ENCODE peak calls at places on chromosomes 4 and X, in five cellular contexts. C, D, V, L and Y are unnamed samples.

GRCh38 chr4:10180927-10181744 is 64.5 kb upstream of the WDR1 start:
- DNase-seq in C (no peak), D (no peak), V (peak; percentile 96), L (no peak), Y (no peak)

GRCh38 chr4:168580228-168580627 is 83.4 kb downstream of the PALLD start:
- DNase-seq in C (no peak), D (no peak), V (no peak), L (no peak), Y (no peak)

GRCh38 chr4:10625130-10625529 is 59.4 kb downstream of the CLNK start:
- DNase-seq in C (no peak), D (no peak), V (no peak), L (no peak), Y (no peak)

GRCh38 chr4:54233697-54234496 is 4.8 kb downstream of the PDGFRA start:
- DNase-seq in C (peak; percentile 80), D (peak; percentile 69), V (peak; percentile 77), L (peak; percentile 72), Y (peak; percentile 64)

GRCh38 chr4:59060895-59061294 is 1950.7 kb upstream of the IGFBP7 start:
- DNase-seq in C (no peak), D (no peak), V (no peak), L (no peak), Y (no peak)

GRCh38 chrX:43175428-43175827 is 397.5 kb upstream of the PPP1R2C start:
- DNase-seq in C (no peak), D (no peak), V (no peak), L (no peak), Y (no peak)

GRCh38 chrX:1249101-1249887 is 19.3 kb upstream of the CSF2RA start:
- DNase-seq in C (peak; percentile 24), D (no peak), V (peak; percentile 20), L (peak; percentile 60), Y (no peak)

GRCh38 chr4:20589436-20589835 is 110.8 kb upstream of the PACRGL start:
- DNase-seq in C (no peak), D (no peak), V (no peak), L (no peak), Y (no peak)

GRCh38 chr4:51865717-51866116 is 22.8 kb downstream of the DCUN1D4 start:
- DNase-seq in C (no peak), D (no peak), V (no peak), L (no peak), Y (no peak)

GRCh38 chr4:94895081-94895480 is 137.3 kb downstream of the BMPR1B start:
- DNase-seq in C (no peak), D (no peak), V (no peak), L (no peak), Y (no peak)

GRCh38 chrX:50073601-50074000 is 127.2 kb downstream of the AKAP4 start:
- DNase-seq in C (no peak), D (no peak), V (no peak), L (no peak), Y (no peak)

GRCh38 chr4:99536148-99536728 is 25.4 kb downstream of the C4orf17 start:
- DNase-seq in C (no peak), D (no peak), V (no peak), L (no peak), Y (no peak)

GRCh38 chrX:1355131-1355799 is 18.7 kb downstream of the IL3RA start:
- DNase-seq in C (no peak), D (no peak), V (no peak), L (no peak), Y (no peak)

GRCh38 chr4:87047281-87047798 is 112.5 kb downstream of the AFF1 start:
- DNase-seq in C (no peak), D (no peak), V (no peak), L (no peak), Y (no peak)

GRCh38 chrX:17375631-17376380 is 806 bp downstream of the NHS start:
- DNase-seq in C (peak; percentile 12), D (peak; percentile 13), V (no peak), L (peak; percentile 48), Y (no peak)

GRCh38 chrX:12981880-12982279 is 7.0 kb downstream of the TMSB4X start:
- DNase-seq in C (no peak), D (no peak), V (no peak), L (no peak), Y (no peak)
- H3K4me3 ChIP-seq in C (no peak overlapping the region), D (no peak overlapping the region), V (no peak overlapping the region), L (no peak overlapping the region), Y (no peak overlapping the region)

DNA sequence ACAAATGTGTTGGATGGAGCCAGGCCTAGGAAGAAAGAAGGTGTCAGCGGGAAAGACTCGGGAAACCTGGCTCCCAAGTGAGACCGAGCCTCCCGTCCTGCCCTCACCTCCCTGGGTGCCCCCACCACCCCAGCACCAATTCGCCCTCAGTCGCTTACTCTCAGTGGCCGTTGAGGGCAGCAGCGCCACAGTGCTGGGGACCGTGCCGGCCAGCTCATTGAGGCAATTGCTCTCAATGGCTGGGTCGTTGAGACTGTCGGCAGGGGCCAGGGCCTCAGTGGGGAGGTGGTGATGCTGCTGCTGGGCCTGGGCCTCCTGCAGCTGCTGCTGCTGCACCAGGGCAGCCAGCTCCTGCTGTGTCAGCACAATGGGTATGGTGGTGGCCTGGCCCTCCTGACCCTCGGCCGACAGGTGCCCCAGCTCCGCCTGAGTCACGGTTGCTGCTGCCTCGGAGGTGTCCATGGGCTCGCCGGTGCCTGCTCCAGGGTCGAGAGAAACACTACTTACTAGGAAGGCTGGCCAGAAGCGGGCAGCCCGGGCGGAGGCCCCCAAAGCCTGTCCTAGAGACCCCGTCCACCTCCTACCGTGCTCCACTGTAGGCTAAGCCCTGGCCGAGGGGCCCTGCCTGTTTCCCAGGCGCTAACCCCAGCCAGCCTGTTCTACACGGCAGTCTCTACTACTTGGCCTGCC is 7.4 kb upstream of the RENBP start:
- DNase-seq in C (no peak), D (no peak), V (no peak), L (no peak), Y (no peak)
- TF ChIP-seq POLR2A in C (no peak), D (no peak), V (no peak), L (no peak), Y (no peak)

DNA sequence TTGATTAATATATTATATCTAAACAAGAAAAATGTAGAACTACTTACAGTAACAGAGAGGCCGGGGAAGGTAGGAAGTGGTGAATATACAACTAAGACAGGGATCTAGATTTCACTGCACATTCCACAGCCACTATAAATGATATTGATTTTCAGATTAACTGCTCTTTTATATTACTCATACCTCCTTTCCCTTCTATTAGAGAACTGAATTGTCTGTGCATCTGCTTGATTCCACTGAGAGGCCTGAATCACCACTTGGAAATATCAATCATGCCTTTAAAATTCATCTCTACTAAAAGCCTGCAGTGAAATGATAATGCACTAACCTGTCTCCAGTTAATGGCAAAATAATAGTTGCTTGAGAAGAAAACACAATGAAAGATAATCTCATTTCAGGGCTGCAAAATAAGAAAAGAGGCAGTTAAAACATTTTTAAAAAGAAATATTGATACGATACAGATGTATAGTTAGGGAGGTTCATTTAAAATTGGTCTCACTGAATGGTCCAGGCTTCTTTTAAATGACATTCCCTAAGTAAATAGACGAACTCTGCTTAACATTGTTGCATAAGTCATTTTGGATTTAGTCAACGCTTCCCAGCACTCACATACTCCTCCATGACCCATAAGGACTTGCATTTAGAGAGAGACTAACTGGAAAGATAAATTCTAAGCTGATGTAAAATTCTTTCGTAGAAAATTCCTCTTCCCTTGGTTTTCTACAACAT is 3.8 kb downstream of the ANTXR2 start:
- DNase-seq in C (no peak), D (no peak), V (no peak), L (no peak), Y (no peak)
- H3K4me3 ChIP-seq in C (no peak overlapping the region), D (no peak overlapping the region), V (peak overlapping the region; percentile 89), L (no peak overlapping the region), Y (peak overlapping the region; percentile 87)

GRCh38 chrX:54529559-54530357 is at the start of gene GNL3L:
- DNase-seq in C (peak; percentile 90), D (peak; percentile 73), V (peak; percentile 88), L (peak; percentile 92), Y (peak; percentile 79)
- TF ChIP-seq POLR2A in C (peak; percentile 27), D (no peak), V (peak; percentile 41), L (peak; percentile 61), Y (peak; percentile 42)

DNA sequence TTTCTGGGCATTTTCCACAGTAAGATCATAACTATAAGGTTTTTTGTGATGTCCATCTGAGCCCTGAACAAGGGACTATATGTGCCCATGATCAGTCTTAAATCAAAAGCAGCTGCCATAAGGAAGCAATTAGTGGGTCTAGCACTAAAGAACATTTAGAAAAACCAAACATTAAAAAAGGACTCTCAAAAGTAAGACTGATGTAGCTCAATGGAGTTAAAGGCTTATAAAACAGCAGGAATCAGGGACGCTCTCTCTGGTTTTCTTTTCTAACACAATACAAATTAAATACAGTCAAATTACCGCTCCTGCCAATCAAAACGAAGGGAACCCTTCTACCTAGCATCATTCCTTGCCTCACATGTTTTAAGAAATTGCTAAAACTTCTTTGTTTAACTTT is 219.9 kb upstream of the ETNPPL start:
- DNase-seq in C (no peak), D (no peak), V (no peak), L (no peak), Y (no peak)
- H3K4me3 ChIP-seq in C (no peak overlapping the region), D (no peak overlapping the region), V (no peak overlapping the region), L (no peak overlapping the region), Y (no peak overlapping the region)

GRCh38 chr4:140686799-140687198 is 69.4 kb downstream of the TBC1D9 start:
- DNase-seq in C (no peak), D (no peak), V (no peak), L (no peak), Y (no peak)

GRCh38 chr4:140690093-140690492 is 66.1 kb downstream of the TBC1D9 start:
- DNase-seq in C (no peak), D (no peak), V (no peak), L (no peak), Y (no peak)

GRCh38 chr4:140688711-140689598 is 67.2 kb downstream of the TBC1D9 start:
- DNase-seq in C (no peak), D (no peak), V (no peak), L (no peak), Y (no peak)

GRCh38 chr4:140691369-140691768 is 64.8 kb downstream of the TBC1D9 start:
- DNase-seq in C (no peak), D (no peak), V (no peak), L (peak; percentile 42), Y (peak; percentile 71)

GRCh38 chr4:140689628-140690027 is 66.6 kb downstream of the TBC1D9 start:
- DNase-seq in C (no peak), D (no peak), V (no peak), L (no peak), Y (no peak)
- TF ChIP-seq POLR2A in C (no peak), D (no peak), V (no peak), L (no peak), Y (no peak)

DNA sequence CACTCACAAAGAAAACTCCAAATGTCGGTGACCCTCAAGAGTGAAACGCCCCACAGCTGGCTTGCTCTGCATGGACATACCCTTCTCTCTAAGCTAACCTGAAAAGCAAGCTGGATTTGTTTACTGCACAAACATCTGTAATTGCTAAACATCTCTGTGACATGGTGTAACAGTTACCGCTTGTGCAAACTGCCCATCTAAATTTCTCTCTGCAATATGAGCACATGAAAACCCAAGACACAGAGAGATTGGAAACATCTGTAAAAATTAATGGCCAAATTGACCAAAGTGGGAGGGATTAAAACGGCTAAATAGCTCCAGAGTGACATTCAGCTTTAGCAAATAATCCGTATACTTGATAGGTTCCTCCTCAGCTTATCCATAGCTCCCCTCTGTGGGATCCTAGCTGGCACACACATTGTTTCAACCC is 155.0 kb upstream of the MAP3K15 start:
- DNase-seq in C (no peak), D (no peak), V (no peak), L (no peak), Y (no peak)
- H3K4me3 ChIP-seq in C (peak overlapping the region; percentile 5), D (peak overlapping the region; percentile 12), V (no peak overlapping the region), L (peak overlapping the region; percentile 67), Y (no peak overlapping the region)

GRCh38 chr4:169757575-169758184 is at the start of gene HPF1:
- DNase-seq in C (peak; percentile 97), D (peak; percentile 90), V (peak; percentile 97), L (peak; percentile 83), Y (peak; percentile 91)
- TF ChIP-seq POLR2A in C (peak; percentile 43), D (peak; percentile 39), V (peak; percentile 72), L (peak; percentile 63), Y (peak; percentile 67)

GRCh38 chr4:153062652-153063168 is 126.6 kb downstream of the FHDC1 start:
- DNase-seq in C (no peak), D (no peak), V (no peak), L (no peak), Y (no peak)
- H3K4me3 ChIP-seq in C (no peak overlapping the region), D (no peak overlapping the region), V (no peak overlapping the region), L (no peak overlapping the region), Y (no peak overlapping the region)